ENCODE peak calls at places on chromosome 17, in four cellular contexts. D is left ventricle myocardium inferior; V is psoas muscle; C is stimulated activated CD8-positive, alpha-beta memory T cell treated with anti-CD3 and anti-CD28 coated beads, Interleukin-4, amount 100 ng/mL, for 1 hour. U is an unnamed sample.

GRCh38 chr17:44223574-44224046 is 4.1 kb upstream of the UBTF start:
- DNase-seq in V (peak; percentile 44), D (no peak), C (no peak), U (no peak)

GRCh38 chr17:28500712-28501379 is 5.3 kb upstream of the FOXN1 start:
- DNase-seq in D (no peak), V (no peak), C (no peak), U (no peak)

GRCh38 chr17:18967806-18968744 is 16.1 kb downstream of the SLC5A10 start:
- DNase-seq in D (no peak), V (no peak), C (no peak), U (no peak)

GRCh38 chr17:31269597-31269996 is 27.4 kb downstream of the OMG start:
- DNase-seq in C (no peak), V (no peak), D (no peak), U (no peak)

GRCh38 chr17:44832821-44833220 is 2.7 kb upstream of the GJC1 start:
- DNase-seq in D (no peak), C (no peak), V (no peak), U (no peak)

GRCh38 chr17:60372790-60373483 is 19.0 kb downstream of the USP32 start:
- DNase-seq in V (no peak), C (no peak), D (no peak), U (no peak)

GRCh38 chr17:75909812-75910274 is 5.2 kb upstream of the MRPL38 start:
- DNase-seq in C (no peak), V (no peak), D (no peak), U (no peak)

GRCh38 chr17:81991684-81992513 is 14.5 kb downstream of the ASPSCR1 start:
- DNase-seq in C (no peak), D (peak; percentile 79), V (peak; percentile 93), U (no peak)

GRCh38 chr17:47999612-48000011 is 28.7 kb downstream of the CDK5RAP3 start:
- DNase-seq in C (no peak), D (no peak), V (no peak), U (peak; percentile 48)

GRCh38 chr17:2635675-2636074 is 42.2 kb downstream of the PAFAH1B1 start:
- DNase-seq in V (no peak), D (no peak), C (no peak), U (no peak)

U was measured in MV-4-11.